ENCODE peak calls at places on chromosome 10, in seven cellular contexts. One of them, this sample, is unnamed.

GRCh38 chr10:116721048-116721897 is 21.1 kb downstream of the HSPA12A start:
- DNase-seq in cardiac fibroblast: no peak
- DNase-seq in PC-3: no peak
- DNase-seq in fibroblast of pulmonary artery: no peak
- DNase-seq in GM12865: no peak
- DNase-seq in spleen: no peak
- DNase-seq in activated CD8-positive, alpha-beta T cell treated with anti-CD3 and anti-CD28 coated beads for 36 hours: no peak
- DNase-seq in this sample: no peak

GRCh38 chr10:84225424-84226173 is at the start of gene LRIT2:
- DNase-seq in GM12865: no peak
- DNase-seq in cardiac fibroblast: no peak
- DNase-seq in PC-3: no peak
- DNase-seq in fibroblast of pulmonary artery: no peak
- DNase-seq in spleen: no peak
- DNase-seq in activated CD8-positive, alpha-beta T cell treated with anti-CD3 and anti-CD28 coated beads for 36 hours: no peak
- DNase-seq in this sample: no peak

GRCh38 chr10:71323407-71323806 is 4.3 kb downstream of the SLC29A3 start:
- DNase-seq in activated CD8-positive, alpha-beta T cell treated with anti-CD3 and anti-CD28 coated beads for 36 hours: peak
- DNase-seq in GM12865: peak
- DNase-seq in fibroblast of pulmonary artery: peak
- DNase-seq in PC-3: no peak
- DNase-seq in spleen: no peak
- DNase-seq in cardiac fibroblast: peak
- DNase-seq in this sample: no peak

GRCh38 chr10:128438417-128439063 is 312.3 kb upstream of the MKI67 start:
- DNase-seq in PC-3: no peak
- DNase-seq in spleen: no peak
- DNase-seq in fibroblast of pulmonary artery: no peak
- DNase-seq in cardiac fibroblast: no peak
- DNase-seq in activated CD8-positive, alpha-beta T cell treated with anti-CD3 and anti-CD28 coated beads for 36 hours: no peak
- DNase-seq in GM12865: no peak
- DNase-seq in this sample: no peak

GRCh38 chr10:133039823-133040704 is 47.7 kb upstream of the ADGRA1 start:
- DNase-seq in spleen: no peak
- DNase-seq in cardiac fibroblast: no peak
- DNase-seq in PC-3: peak
- DNase-seq in fibroblast of pulmonary artery: no peak
- DNase-seq in activated CD8-positive, alpha-beta T cell treated with anti-CD3 and anti-CD28 coated beads for 36 hours: no peak
- DNase-seq in GM12865: no peak
- DNase-seq in this sample: no peak

GRCh38 chr10:70272925-70273316 is 10.9 kb downstream of the NPFFR1 start:
- DNase-seq in GM12865: peak
- DNase-seq in spleen: no peak
- DNase-seq in PC-3: peak
- DNase-seq in activated CD8-positive, alpha-beta T cell treated with anti-CD3 and anti-CD28 coated beads for 36 hours: peak
- DNase-seq in cardiac fibroblast: peak
- DNase-seq in fibroblast of pulmonary artery: peak
- DNase-seq in this sample: no peak

GRCh38 chr10:131703941-131704340 is 196.9 kb upstream of the PPP2R2D start:
- DNase-seq in GM12865: no peak
- DNase-seq in cardiac fibroblast: no peak
- DNase-seq in fibroblast of pulmonary artery: no peak
- DNase-seq in activated CD8-positive, alpha-beta T cell treated with anti-CD3 and anti-CD28 coated beads for 36 hours: no peak
- DNase-seq in spleen: peak
- DNase-seq in PC-3: no peak
- DNase-seq in this sample: no peak

GRCh38 chr10:69361303-69361614 is 55.5 kb downstream of the TACR2 start:
- DNase-seq in GM12865: no peak
- DNase-seq in fibroblast of pulmonary artery: no peak
- DNase-seq in spleen: no peak
- DNase-seq in PC-3: no peak
- DNase-seq in activated CD8-positive, alpha-beta T cell treated with anti-CD3 and anti-CD28 coated beads for 36 hours: no peak
- DNase-seq in cardiac fibroblast: no peak
- DNase-seq in this sample: no peak

GRCh38 chr10:125037145-125037544 is 95.2 kb downstream of the ZRANB1 start:
- DNase-seq in GM12865: no peak
- DNase-seq in cardiac fibroblast: peak
- DNase-seq in PC-3: peak
- DNase-seq in spleen: no peak
- DNase-seq in fibroblast of pulmonary artery: peak
- DNase-seq in activated CD8-positive, alpha-beta T cell treated with anti-CD3 and anti-CD28 coated beads for 36 hours: no peak
- DNase-seq in this sample: no peak

GRCh38 chr10:110067960-110068770 is 60.4 kb downstream of the ADD3 start:
- DNase-seq in GM12865: peak
- DNase-seq in fibroblast of pulmonary artery: peak
- DNase-seq in activated CD8-positive, alpha-beta T cell treated with anti-CD3 and anti-CD28 coated beads for 36 hours: peak
- DNase-seq in spleen: no peak
- DNase-seq in PC-3: no peak
- DNase-seq in cardiac fibroblast: no peak
- DNase-seq in this sample: no peak

GRCh38 chr10:46551701-46552525 is 4.5 kb downstream of the GPRIN2 start:
- DNase-seq in PC-3: no peak
- DNase-seq in fibroblast of pulmonary artery: no peak
- DNase-seq in GM12865: no peak
- DNase-seq in spleen: peak
- DNase-seq in cardiac fibroblast: no peak
- DNase-seq in activated CD8-positive, alpha-beta T cell treated with anti-CD3 and anti-CD28 coated beads for 36 hours: no peak
- DNase-seq in this sample: peak

GRCh38 chr10:52883996-52884871 is 111.7 kb upstream of the MBL2 start:
- DNase-seq in spleen: no peak
- DNase-seq in cardiac fibroblast: peak
- DNase-seq in fibroblast of pulmonary artery: peak
- DNase-seq in GM12865: peak
- DNase-seq in PC-3: peak
- DNase-seq in activated CD8-positive, alpha-beta T cell treated with anti-CD3 and anti-CD28 coated beads for 36 hours: peak
- DNase-seq in this sample: peak

GRCh38 chr10:30058570-30059132 is 735 bp downstream of the JCAD start:
- DNase-seq in GM12865: no peak
- DNase-seq in PC-3: no peak
- DNase-seq in fibroblast of pulmonary artery: no peak
- DNase-seq in activated CD8-positive, alpha-beta T cell treated with anti-CD3 and anti-CD28 coated beads for 36 hours: no peak
- DNase-seq in spleen: peak
- DNase-seq in cardiac fibroblast: no peak
- DNase-seq in this sample: peak

GRCh38 chr10:3000063-3000462 is 67.3 kb upstream of the PFKP start:
- DNase-seq in cardiac fibroblast: no peak
- DNase-seq in activated CD8-positive, alpha-beta T cell treated with anti-CD3 and anti-CD28 coated beads for 36 hours: no peak
- DNase-seq in spleen: no peak
- DNase-seq in fibroblast of pulmonary artery: no peak
- DNase-seq in PC-3: peak
- DNase-seq in GM12865: no peak
- DNase-seq in this sample: no peak

DNA sequence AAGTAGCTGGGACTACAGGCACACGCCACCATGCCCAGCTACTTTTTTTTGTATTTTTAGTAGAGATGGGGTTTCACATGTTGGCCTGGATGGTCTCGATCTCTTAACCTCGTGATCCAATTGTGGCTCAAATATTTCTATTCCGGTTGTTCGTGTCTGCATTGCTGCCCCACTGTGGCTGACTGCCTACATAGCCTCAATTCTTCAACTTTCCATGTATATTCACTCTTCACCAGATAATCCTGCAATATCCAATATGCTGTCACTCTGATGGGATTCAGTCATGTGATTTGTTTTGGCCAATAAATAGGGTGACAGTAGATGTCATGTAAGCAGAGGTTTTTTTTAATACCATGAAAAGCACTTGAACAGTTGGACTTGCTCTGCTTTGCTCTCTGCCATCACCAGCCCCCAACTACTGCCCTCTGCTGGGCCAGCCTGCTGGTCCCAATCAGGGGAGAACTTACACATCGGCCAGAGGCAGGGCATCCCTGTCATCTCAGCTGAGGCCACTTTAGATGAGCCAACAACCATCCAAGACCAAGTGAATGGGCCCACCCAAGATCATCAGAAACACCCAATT is 56.7 kb downstream of the NSUN6 start:
- DNase-seq in activated CD8-positive, alpha-beta T cell treated with anti-CD3 and anti-CD28 coated beads for 36 hours: peak
- DNase-seq in GM12865: no peak
- DNase-seq in spleen: no peak
- DNase-seq in fibroblast of pulmonary artery: no peak
- DNase-seq in cardiac fibroblast: no peak
- DNase-seq in PC-3: peak
- DNase-seq in this sample: peak
- TF ChIP-seq CTCF in activated CD8-positive, alpha-beta T cell treated with anti-CD3 and anti-CD28 coated beads for 36 hours: no peak
- TF ChIP-seq CTCF in GM12865: peak
- TF ChIP-seq CTCF in spleen: no peak
- TF ChIP-seq CTCF in fibroblast of pulmonary artery: peak
- TF ChIP-seq CTCF in cardiac fibroblast: peak
- TF ChIP-seq CTCF in PC-3: peak
- TF ChIP-seq CTCF in this sample: peak

GRCh38 chr10:79072994-79073654 is 4.4 kb downstream of the ZMIZ1 start:
- DNase-seq in cardiac fibroblast: no peak
- DNase-seq in PC-3: peak
- DNase-seq in spleen: no peak
- DNase-seq in GM12865: no peak
- DNase-seq in fibroblast of pulmonary artery: no peak
- DNase-seq in activated CD8-positive, alpha-beta T cell treated with anti-CD3 and anti-CD28 coated beads for 36 hours: no peak
- DNase-seq in this sample: no peak
- TF ChIP-seq CTCF in cardiac fibroblast: peak
- TF ChIP-seq CTCF in PC-3: peak
- TF ChIP-seq CTCF in spleen: no peak
- TF ChIP-seq CTCF in GM12865: no peak
- TF ChIP-seq CTCF in fibroblast of pulmonary artery: no peak
- TF ChIP-seq CTCF in activated CD8-positive, alpha-beta T cell treated with anti-CD3 and anti-CD28 coated beads for 36 hours: no peak
- TF ChIP-seq CTCF in this sample: no peak

GRCh38 chr10:44886966-44887365 is 24.2 kb upstream of the TMEM72 start:
- DNase-seq in activated CD8-positive, alpha-beta T cell treated with anti-CD3 and anti-CD28 coated beads for 36 hours: no peak
- DNase-seq in PC-3: no peak
- DNase-seq in GM12865: no peak
- DNase-seq in spleen: no peak
- DNase-seq in fibroblast of pulmonary artery: no peak
- DNase-seq in cardiac fibroblast: no peak
- DNase-seq in this sample: no peak
- TF ChIP-seq CTCF in activated CD8-positive, alpha-beta T cell treated with anti-CD3 and anti-CD28 coated beads for 36 hours: no peak
- TF ChIP-seq CTCF in PC-3: no peak
- TF ChIP-seq CTCF in GM12865: no peak
- TF ChIP-seq CTCF in spleen: no peak
- TF ChIP-seq CTCF in fibroblast of pulmonary artery: no peak
- TF ChIP-seq CTCF in cardiac fibroblast: no peak
- TF ChIP-seq CTCF in this sample: no peak

GRCh38 chr10:20771053-20771452 is 126.1 kb downstream of the NEBL start:
- DNase-seq in GM12865: no peak
- DNase-seq in fibroblast of pulmonary artery: no peak
- DNase-seq in cardiac fibroblast: no peak
- DNase-seq in PC-3: no peak
- DNase-seq in activated CD8-positive, alpha-beta T cell treated with anti-CD3 and anti-CD28 coated beads for 36 hours: no peak
- DNase-seq in spleen: no peak
- DNase-seq in this sample: no peak

GRCh38 chr10:20767028-20767427 is 130.1 kb downstream of the NEBL start:
- DNase-seq in GM12865: no peak
- DNase-seq in fibroblast of pulmonary artery: peak
- DNase-seq in activated CD8-positive, alpha-beta T cell treated with anti-CD3 and anti-CD28 coated beads for 36 hours: no peak
- DNase-seq in cardiac fibroblast: peak
- DNase-seq in spleen: no peak
- DNase-seq in PC-3: peak
- DNase-seq in this sample: no peak

GRCh38 chr10:20765066-20765465 is 132.0 kb downstream of the NEBL start:
- DNase-seq in activated CD8-positive, alpha-beta T cell treated with anti-CD3 and anti-CD28 coated beads for 36 hours: no peak
- DNase-seq in spleen: no peak
- DNase-seq in cardiac fibroblast: peak
- DNase-seq in GM12865: no peak
- DNase-seq in PC-3: no peak
- DNase-seq in fibroblast of pulmonary artery: no peak
- DNase-seq in this sample: no peak

DNA sequence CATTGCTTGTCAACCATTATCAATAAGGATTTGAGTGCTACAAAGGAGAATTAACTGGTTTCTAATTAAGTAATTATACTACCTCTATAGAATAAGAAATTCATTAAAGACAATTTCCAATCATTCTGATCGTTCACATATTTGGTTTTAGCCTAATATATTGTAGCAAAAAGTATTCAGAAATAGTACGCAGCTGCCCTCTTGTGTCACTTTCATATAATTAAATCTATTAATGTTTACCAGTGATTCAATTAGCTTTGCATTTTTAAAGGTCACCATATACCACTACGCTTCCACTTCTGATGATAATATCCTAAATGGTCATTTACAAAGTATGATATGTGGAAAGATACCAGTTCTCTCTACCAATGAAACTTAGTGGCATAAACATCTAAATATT is 128.3 kb downstream of the NEBL start:
- DNase-seq in fibroblast of pulmonary artery: peak
- DNase-seq in cardiac fibroblast: peak
- DNase-seq in GM12865: no peak
- DNase-seq in spleen: no peak
- DNase-seq in activated CD8-positive, alpha-beta T cell treated with anti-CD3 and anti-CD28 coated beads for 36 hours: no peak
- DNase-seq in PC-3: peak
- DNase-seq in this sample: no peak
- TF ChIP-seq CTCF in fibroblast of pulmonary artery: no peak
- TF ChIP-seq CTCF in cardiac fibroblast: peak
- TF ChIP-seq CTCF in GM12865: no peak
- TF ChIP-seq CTCF in spleen: no peak
- TF ChIP-seq CTCF in activated CD8-positive, alpha-beta T cell treated with anti-CD3 and anti-CD28 coated beads for 36 hours: no peak
- TF ChIP-seq CTCF in PC-3: peak
- TF ChIP-seq CTCF in this sample: peak

GRCh38 chr10:12482586-12482985 is 133.2 kb downstream of the CAMK1D start:
- DNase-seq in GM12865: no peak
- DNase-seq in spleen: peak
- DNase-seq in activated CD8-positive, alpha-beta T cell treated with anti-CD3 and anti-CD28 coated beads for 36 hours: no peak
- DNase-seq in cardiac fibroblast: no peak
- DNase-seq in fibroblast of pulmonary artery: no peak
- DNase-seq in PC-3: no peak
- DNase-seq in this sample: peak

GRCh38 chr10:12481956-12482355 is 132.6 kb downstream of the CAMK1D start:
- DNase-seq in activated CD8-positive, alpha-beta T cell treated with anti-CD3 and anti-CD28 coated beads for 36 hours: no peak
- DNase-seq in PC-3: no peak
- DNase-seq in GM12865: no peak
- DNase-seq in spleen: peak
- DNase-seq in fibroblast of pulmonary artery: no peak
- DNase-seq in cardiac fibroblast: no peak
- DNase-seq in this sample: no peak

GRCh38 chr10:12483996-12484944 is 134.9 kb downstream of the CAMK1D start:
- DNase-seq in GM12865: peak
- DNase-seq in PC-3: no peak
- DNase-seq in cardiac fibroblast: no peak
- DNase-seq in spleen: peak
- DNase-seq in fibroblast of pulmonary artery: no peak
- DNase-seq in activated CD8-positive, alpha-beta T cell treated with anti-CD3 and anti-CD28 coated beads for 36 hours: no peak
- DNase-seq in this sample: no peak

GRCh38 chr10:12487366-12487765 is 138.0 kb downstream of the CAMK1D start:
- DNase-seq in cardiac fibroblast: no peak
- DNase-seq in fibroblast of pulmonary artery: no peak
- DNase-seq in PC-3: no peak
- DNase-seq in activated CD8-positive, alpha-beta T cell treated with anti-CD3 and anti-CD28 coated beads for 36 hours: no peak
- DNase-seq in GM12865: no peak
- DNase-seq in spleen: no peak
- DNase-seq in this sample: no peak

GRCh38 chr10:12484945-12485805 is 135.8 kb downstream of the CAMK1D start:
- DNase-seq in spleen: peak
- DNase-seq in GM12865: peak
- DNase-seq in activated CD8-positive, alpha-beta T cell treated with anti-CD3 and anti-CD28 coated beads for 36 hours: peak
- DNase-seq in PC-3: no peak
- DNase-seq in cardiac fibroblast: peak
- DNase-seq in fibroblast of pulmonary artery: no peak
- DNase-seq in this sample: no peak
- TF ChIP-seq CTCF in spleen: no peak
- TF ChIP-seq CTCF in GM12865: peak
- TF ChIP-seq CTCF in activated CD8-positive, alpha-beta T cell treated with anti-CD3 and anti-CD28 coated beads for 36 hours: no peak
- TF ChIP-seq CTCF in PC-3: no peak
- TF ChIP-seq CTCF in cardiac fibroblast: no peak
- TF ChIP-seq CTCF in fibroblast of pulmonary artery: no peak
- TF ChIP-seq CTCF in this sample: no peak